ENCODE peak calls at places on chromosomes 6 and 20, in eight cellular contexts. J is left lung, Q is neuronal stem cell, L is heart right ventricle, K is PC-9, N is ovary, C is MM.1S, F is left ventricle myocardium inferior. V is an unnamed sample.

GRCh38 chr20:49766979-49767419 is 45.6 kb upstream of the SLC9A8 start:
- DNase-seq in J (no peak), Q (no peak), L (no peak), K (no peak), N (no peak), C (no peak), F (no peak), V (no peak)

GRCh38 chr6:74870403-74870802 is 335.4 kb downstream of the COL12A1 start:
- DNase-seq in J (no peak), Q (no peak), L (no peak), K (no peak), N (no peak), C (no peak), F (no peak), V (no peak)

GRCh38 chr20:63590218-63591146 is 16.4 kb upstream of the HELZ2 start:
- DNase-seq in J (peak; percentile 63), Q (no peak), L (no peak), K (no peak), N (no peak), C (no peak), F (no peak), V (no peak)

GRCh38 chr6:88238065-88238464 is 71.9 kb upstream of the CNR1 start:
- DNase-seq in J (no peak), Q (no peak), L (no peak), K (no peak), N (no peak), C (peak; percentile 66), F (no peak), V (no peak)

GRCh38 chr6:41644297-41644879 is 6.1 kb downstream of the MDFI start:
- DNase-seq in J (no peak), Q (no peak), L (no peak), K (no peak), N (no peak), C (no peak), F (no peak), V (no peak)

GRCh38 chr6:142297996-142298753 is 3.6 kb upstream of the ADGRG6 start:
- DNase-seq in J (no peak), Q (no peak), L (no peak), K (no peak), N (no peak), C (no peak), F (no peak), V (no peak)

GRCh38 chr20:41697861-41698559 is 79.8 kb upstream of the CHD6 start:
- DNase-seq in J (no peak), Q (no peak), L (no peak), K (peak; percentile 5), N (no peak), C (peak; percentile 58), F (no peak), V (no peak)

GRCh38 chr6:79621579-79621978 is 9.6 kb upstream of the SH3BGRL2 start:
- DNase-seq in J (no peak), Q (no peak), L (no peak), K (no peak), N (no peak), C (no peak), F (no peak), V (no peak)

GRCh38 chr6:126444874-126445273 is 105.0 kb downstream of the CENPW start:
- DNase-seq in J (no peak), Q (no peak), L (no peak), K (no peak), N (no peak), C (no peak), F (no peak), V (no peak)

GRCh38 chr6:47245745-47246371 is 63.8 kb downstream of the TNFRSF21 start:
- DNase-seq in J (no peak), Q (no peak), L (no peak), K (no peak), N (no peak), C (no peak), F (no peak), V (no peak)

GRCh38 chr6:42729731-42730130 is 7.3 kb upstream of the PRPH2 start:
- DNase-seq in J (no peak), Q (no peak), L (no peak), K (no peak), N (no peak), C (no peak), F (no peak), V (no peak)

GRCh38 chr20:22460231-22460630 is 124.1 kb downstream of the FOXA2 start:
- DNase-seq in J (no peak), Q (no peak), L (no peak), K (no peak), N (no peak), C (no peak), F (no peak), V (no peak)

GRCh38 chr6:111653961-111654360 is 48.3 kb upstream of the TRAF3IP2 start:
- DNase-seq in J (no peak), Q (no peak), L (no peak), K (no peak), N (no peak), C (no peak), F (no peak), V (no peak)

GRCh38 chr20:62219992-62220665 is at the start of gene HRH3:
- DNase-seq in J (peak; percentile 83), Q (peak; percentile 78), L (no peak), K (peak; percentile 50), N (peak; percentile 65), C (peak; percentile 49), F (no peak), V (no peak)

GRCh38 chr6:154249499-154250298 is 106.9 kb downstream of the IPCEF1 start:
- DNase-seq in J (no peak), Q (no peak), L (no peak), K (no peak), N (no peak), C (peak; percentile 64), F (no peak), V (no peak)

GRCh38 chr20:62364911-62365736 is 2.0 kb downstream of the LAMA5 start:
- DNase-seq in J (peak; percentile 83), Q (no peak), L (peak; percentile 69), K (peak; percentile 34), N (peak; percentile 22), C (no peak), F (peak; percentile 73), V (peak; percentile 75)

GRCh38 chr6:44073612-44074382 is 53.5 kb downstream of the MRPL14 start:
- DNase-seq in J (no peak), Q (no peak), L (no peak), K (no peak), N (no peak), C (peak; percentile 20), F (peak; percentile 42), V (no peak)

GRCh38 chr6:44072959-44073611 is 54.2 kb downstream of the MRPL14 start:
- DNase-seq in J (peak; percentile 91), Q (peak; percentile 85), L (peak; percentile 84), K (peak; percentile 77), N (peak; percentile 96), C (peak; percentile 84), F (peak; percentile 90), V (peak; percentile 92)

GRCh38 chr6:44071670-44072451 is 55.4 kb downstream of the MRPL14 start:
- DNase-seq in J (no peak), Q (no peak), L (no peak), K (no peak), N (no peak), C (no peak), F (no peak), V (no peak)

GRCh38 chr6:44074383-44075136 is 52.7 kb downstream of the MRPL14 start:
- DNase-seq in J (peak; percentile 90), Q (peak; percentile 80), L (peak; percentile 70), K (peak; percentile 67), N (peak; percentile 75), C (peak; percentile 83), F (peak; percentile 84), V (peak; percentile 90)

DNA sequence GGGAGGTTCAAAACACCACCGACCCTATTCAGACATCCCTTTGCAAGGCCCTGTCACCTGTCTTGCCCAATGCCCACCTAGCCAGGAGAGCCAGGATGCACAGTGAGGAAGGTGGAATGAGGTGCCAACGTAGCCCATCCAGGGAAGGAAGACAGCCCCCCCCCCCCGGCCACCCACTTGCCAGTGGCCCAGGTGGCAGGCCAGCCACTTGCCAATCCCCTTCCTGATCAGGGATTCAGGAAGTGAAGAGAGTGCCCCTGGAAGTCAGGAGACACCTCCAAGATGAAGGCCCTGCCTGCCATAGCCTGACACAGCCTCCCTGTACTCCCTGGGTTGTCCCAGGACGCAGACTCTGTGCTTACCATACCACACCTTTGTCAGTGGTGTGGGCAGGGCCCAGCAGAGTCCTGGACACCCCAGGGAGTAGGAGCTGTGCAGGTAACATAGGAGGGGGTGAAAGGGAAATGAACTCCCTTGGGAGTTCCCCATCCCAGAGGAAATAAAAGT is 54.7 kb downstream of the MRPL14 start:
- DNase-seq in J (no peak), Q (no peak), L (no peak), K (no peak), N (no peak), C (no peak), F (no peak), V (no peak)
- H3K4me1 ChIP-seq in J (peaks cover 14% of the 10 kb centered on the region), Q (peaks cover 34% of the 10 kb centered on the region), L (peaks cover 43% of the 10 kb centered on the region), K (peaks cover 70% of the 10 kb centered on the region), N (peaks cover 11% of the 10 kb centered on the region), C (peaks cover 24% of the 10 kb centered on the region), F (peaks cover 53% of the 10 kb centered on the region), V (no peaks in the 10 kb centered on the region)

DNA sequence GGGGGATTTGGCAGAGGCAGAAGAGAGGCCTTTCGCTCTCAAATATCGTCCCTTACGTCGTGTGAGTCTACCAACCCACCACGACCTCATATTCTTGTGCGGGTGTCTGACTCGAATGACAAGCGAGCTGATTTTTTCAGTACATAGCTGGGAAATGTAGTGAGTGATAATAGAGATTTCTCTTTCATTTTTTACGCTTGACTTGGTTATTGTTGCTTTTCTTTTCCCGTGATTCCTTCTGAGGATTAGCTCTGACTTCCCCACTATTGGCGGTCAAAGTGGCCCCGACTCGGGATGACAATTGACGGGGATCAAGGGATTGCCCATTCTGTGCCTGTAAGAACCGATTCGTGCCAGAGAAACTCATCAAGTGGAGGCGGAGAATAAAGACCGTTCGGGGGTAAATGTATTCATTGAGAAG is 44.3 kb upstream of the OSTM1 start:
- DNase-seq in J (no peak), Q (peak; percentile 41), L (no peak), K (no peak), N (no peak), C (no peak), F (no peak), V (no peak)
- H3K4me3 ChIP-seq in J (peak overlapping the region; percentile 65), Q (no peak overlapping the region), L (peak overlapping the region; percentile 71), K (no peak overlapping the region), N (peak overlapping the region; percentile 9), C (peak overlapping the region; percentile 24), F (peak overlapping the region; percentile 76), V (no peak overlapping the region)

DNA sequence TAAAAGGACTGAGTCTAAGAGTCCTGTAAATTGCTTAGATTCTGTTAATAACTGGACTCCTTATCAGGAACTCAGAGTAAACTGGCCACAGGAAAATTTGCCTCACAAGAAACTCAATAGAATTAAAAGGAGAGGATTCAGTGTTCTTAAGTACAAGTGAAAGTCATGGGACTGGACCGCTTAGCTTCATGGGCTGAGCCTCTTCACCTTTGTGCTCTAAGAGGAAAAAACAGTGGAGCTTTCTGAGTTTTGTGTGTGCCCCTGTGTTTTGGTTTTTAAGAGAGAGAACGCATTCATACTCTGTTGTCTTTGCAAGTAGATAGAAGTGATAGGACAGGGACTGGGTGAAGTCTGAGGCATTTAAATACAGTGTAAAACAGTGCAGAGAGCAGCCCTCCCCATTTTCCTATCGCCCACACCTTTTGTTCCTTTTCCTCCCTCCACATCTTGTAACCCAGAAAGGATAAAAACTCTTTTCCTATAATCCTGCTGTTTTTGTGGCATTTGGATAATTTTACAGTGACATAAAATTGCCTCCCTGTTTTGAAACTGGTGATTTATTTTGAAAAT is 49.6 kb downstream of the FOXO3 start:
- DNase-seq in J (no peak), Q (no peak), L (no peak), K (no peak), N (no peak), C (peak; percentile 65), F (no peak), V (no peak)
- H3K4me1 ChIP-seq in J (peaks cover 21% of the 10 kb centered on the region), Q (peaks cover 9% of the 10 kb centered on the region), L (peaks cover 87% of the 10 kb centered on the region), K (peaks cover 32% of the 10 kb centered on the region), N (peaks cover 15% of the 10 kb centered on the region), C (peaks cover 62% of the 10 kb centered on the region), F (peaks cover 91% of the 10 kb centered on the region), V (peaks cover 16% of the 10 kb centered on the region)

GRCh38 chr6:89346433-89346832 is 6.1 kb downstream of the UBE2J1 start:
- DNase-seq in J (no peak), Q (no peak), L (no peak), K (no peak), N (no peak), C (no peak), F (no peak), V (no peak)
- H3K4me3 ChIP-seq in J (no peak overlapping the region), Q (no peak overlapping the region), L (no peak overlapping the region), K (no peak overlapping the region), N (no peak overlapping the region), C (peak overlapping the region; percentile 86), F (no peak overlapping the region), V (no peak overlapping the region)

V was measured in aorta.